ENCODE peak calls at places on chromosomes 4 and X, in eight cellular contexts. One of them, this sample, is unnamed.

GRCh38 chr4:91325495-91325894 is 978.3 kb upstream of the GRID2 start:
- DNase-seq in lower lobe of right lung: no peak
- DNase-seq in testis: peak; percentile 19
- DNase-seq in A549: no peak
- DNase-seq in fibroblast of lung: peak; percentile 51
- DNase-seq in astrocyte of the cerebellum: peak; percentile 81
- DNase-seq in cardiac muscle cell: no peak
- DNase-seq in bronchial epithelial cell: peak; percentile 67
- DNase-seq in this sample: no peak

GRCh38 chrX:56268888-56269287 is 36.7 kb downstream of the KLF8 start:
- DNase-seq in fibroblast of lung: no peak
- DNase-seq in testis: no peak
- DNase-seq in lower lobe of right lung: no peak
- DNase-seq in bronchial epithelial cell: peak; percentile 3
- DNase-seq in cardiac muscle cell: no peak
- DNase-seq in A549: no peak
- DNase-seq in astrocyte of the cerebellum: no peak
- DNase-seq in this sample: no peak

GRCh38 chr4:113499696-113500095 is 261.8 kb downstream of the CAMK2D start:
- DNase-seq in cardiac muscle cell: no peak
- DNase-seq in bronchial epithelial cell: peak; percentile 67
- DNase-seq in A549: no peak
- DNase-seq in astrocyte of the cerebellum: peak; percentile 62
- DNase-seq in testis: no peak
- DNase-seq in fibroblast of lung: peak; percentile 80
- DNase-seq in lower lobe of right lung: no peak
- DNase-seq in this sample: peak; percentile 12

GRCh38 chrX:144732588-144732987 is 514.7 kb upstream of the SPANXN1 start:
- DNase-seq in bronchial epithelial cell: no peak
- DNase-seq in lower lobe of right lung: no peak
- DNase-seq in A549: no peak
- DNase-seq in cardiac muscle cell: no peak
- DNase-seq in astrocyte of the cerebellum: no peak
- DNase-seq in testis: no peak
- DNase-seq in fibroblast of lung: no peak
- DNase-seq in this sample: no peak

GRCh38 chrX:16848541-16848940 is 21.6 kb downstream of the RBBP7 start:
- DNase-seq in astrocyte of the cerebellum: no peak
- DNase-seq in cardiac muscle cell: no peak
- DNase-seq in A549: no peak
- DNase-seq in fibroblast of lung: peak; percentile 51
- DNase-seq in testis: no peak
- DNase-seq in lower lobe of right lung: no peak
- DNase-seq in bronchial epithelial cell: no peak
- DNase-seq in this sample: no peak

GRCh38 chrX:9279271-9279596 is 185.6 kb upstream of the TBL1X start:
- DNase-seq in lower lobe of right lung: no peak
- DNase-seq in fibroblast of lung: peak; percentile 69
- DNase-seq in testis: no peak
- DNase-seq in A549: no peak
- DNase-seq in bronchial epithelial cell: no peak
- DNase-seq in astrocyte of the cerebellum: no peak
- DNase-seq in cardiac muscle cell: no peak
- DNase-seq in this sample: peak; percentile 35

GRCh38 chrX:56232221-56233082 is at the start of gene KLF8:
- DNase-seq in fibroblast of lung: peak; percentile 2
- DNase-seq in astrocyte of the cerebellum: no peak
- DNase-seq in A549: no peak
- DNase-seq in bronchial epithelial cell: peak; percentile 58
- DNase-seq in cardiac muscle cell: peak; percentile 43
- DNase-seq in testis: peak; percentile 76
- DNase-seq in lower lobe of right lung: peak; percentile 69
- DNase-seq in this sample: no peak

GRCh38 chr4:138412847-138413246 is 170.7 kb upstream of the SLC7A11 start:
- DNase-seq in A549: no peak
- DNase-seq in fibroblast of lung: no peak
- DNase-seq in bronchial epithelial cell: no peak
- DNase-seq in astrocyte of the cerebellum: no peak
- DNase-seq in cardiac muscle cell: no peak
- DNase-seq in testis: no peak
- DNase-seq in lower lobe of right lung: no peak
- DNase-seq in this sample: no peak

GRCh38 chr4:143215873-143216272 is 31.2 kb downstream of the USP38 start:
- DNase-seq in cardiac muscle cell: no peak
- DNase-seq in fibroblast of lung: no peak
- DNase-seq in testis: no peak
- DNase-seq in A549: no peak
- DNase-seq in astrocyte of the cerebellum: no peak
- DNase-seq in lower lobe of right lung: no peak
- DNase-seq in bronchial epithelial cell: no peak
- DNase-seq in this sample: no peak

GRCh38 chr4:94516067-94516466 is 64.3 kb downstream of the PDLIM5 start:
- DNase-seq in fibroblast of lung: peak; percentile 71
- DNase-seq in A549: peak; percentile 63
- DNase-seq in testis: no peak
- DNase-seq in lower lobe of right lung: no peak
- DNase-seq in astrocyte of the cerebellum: no peak
- DNase-seq in bronchial epithelial cell: peak; percentile 69
- DNase-seq in cardiac muscle cell: no peak
- DNase-seq in this sample: no peak

DNA sequence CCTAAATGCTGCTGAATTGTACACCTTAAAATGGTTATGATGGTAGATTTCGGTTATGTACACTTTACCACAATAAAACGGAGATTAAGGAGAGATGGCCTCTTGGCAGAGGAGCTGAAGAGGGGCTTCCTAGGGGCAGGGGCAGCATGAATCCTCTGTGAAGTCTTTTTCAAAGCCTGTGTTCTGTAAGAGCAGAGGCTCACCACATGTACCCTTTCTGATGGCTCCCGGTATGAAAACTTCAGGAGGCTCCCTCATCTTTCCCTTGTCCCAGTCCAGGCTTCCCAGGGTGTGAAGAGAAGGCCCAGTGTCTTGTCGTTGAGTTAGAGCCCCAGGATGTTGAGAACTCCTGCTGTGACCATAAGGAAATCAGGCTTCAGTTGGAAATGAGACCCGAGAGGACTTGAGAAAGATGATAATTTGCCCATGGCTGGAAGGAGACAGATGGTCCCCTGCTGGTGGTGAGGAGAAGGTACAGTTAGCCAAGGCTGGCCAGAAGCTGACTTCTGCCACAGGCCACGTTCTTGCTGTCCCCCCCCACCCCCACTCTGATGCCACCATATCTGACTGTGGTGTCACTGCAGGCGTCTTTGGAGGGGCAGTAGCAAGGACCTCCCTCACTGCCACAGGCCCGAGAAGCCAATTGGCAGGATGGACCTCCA is 31.8 kb upstream of the MTM1 start:
- DNase-seq in A549: peak; percentile 28
- DNase-seq in testis: no peak
- DNase-seq in bronchial epithelial cell: no peak
- DNase-seq in lower lobe of right lung: no peak
- DNase-seq in astrocyte of the cerebellum: no peak
- DNase-seq in cardiac muscle cell: no peak
- DNase-seq in fibroblast of lung: no peak
- DNase-seq in this sample: no peak
- TF ChIP-seq CTCF in A549: no peak
- TF ChIP-seq CTCF in testis: no peak
- TF ChIP-seq CTCF in bronchial epithelial cell: no peak
- TF ChIP-seq CTCF in lower lobe of right lung: peak; percentile 17
- TF ChIP-seq CTCF in astrocyte of the cerebellum: no peak
- TF ChIP-seq CTCF in cardiac muscle cell: peak; percentile 15
- TF ChIP-seq CTCF in fibroblast of lung: no peak
- TF ChIP-seq CTCF in this sample: no peak

DNA sequence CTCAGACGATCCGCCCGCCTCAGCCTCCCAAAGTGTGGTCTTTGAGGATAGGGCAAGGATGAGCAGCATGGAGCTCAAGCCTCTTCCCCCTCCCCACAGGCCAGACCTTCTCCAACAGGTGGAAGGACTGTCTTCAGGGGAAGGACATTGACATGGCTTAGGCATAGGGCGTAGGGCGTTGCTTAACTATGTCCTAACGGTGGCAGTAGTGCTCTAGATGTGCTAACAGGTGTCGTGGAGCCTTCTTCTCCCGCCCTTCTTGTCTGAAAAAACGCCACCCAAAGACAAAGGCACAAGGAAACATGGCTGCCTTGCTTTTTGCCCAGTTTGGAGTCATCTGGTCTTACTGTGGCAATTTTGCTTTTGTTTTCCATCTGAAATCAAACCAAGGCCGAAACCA is 219.8 kb downstream of the OR13H1 start:
- DNase-seq in cardiac muscle cell: no peak
- DNase-seq in A549: peak; percentile 94
- DNase-seq in testis: no peak
- DNase-seq in bronchial epithelial cell: no peak
- DNase-seq in astrocyte of the cerebellum: peak; percentile 82
- DNase-seq in lower lobe of right lung: no peak
- DNase-seq in fibroblast of lung: no peak
- DNase-seq in this sample: peak; percentile 78
- TF ChIP-seq CTCF in cardiac muscle cell: no peak
- TF ChIP-seq CTCF in A549: peak; percentile 66
- TF ChIP-seq CTCF in testis: no peak
- TF ChIP-seq CTCF in bronchial epithelial cell: no peak
- TF ChIP-seq CTCF in astrocyte of the cerebellum: peak; percentile 62
- TF ChIP-seq CTCF in lower lobe of right lung: no peak
- TF ChIP-seq CTCF in fibroblast of lung: no peak
- TF ChIP-seq CTCF in this sample: peak; percentile 53

DNA sequence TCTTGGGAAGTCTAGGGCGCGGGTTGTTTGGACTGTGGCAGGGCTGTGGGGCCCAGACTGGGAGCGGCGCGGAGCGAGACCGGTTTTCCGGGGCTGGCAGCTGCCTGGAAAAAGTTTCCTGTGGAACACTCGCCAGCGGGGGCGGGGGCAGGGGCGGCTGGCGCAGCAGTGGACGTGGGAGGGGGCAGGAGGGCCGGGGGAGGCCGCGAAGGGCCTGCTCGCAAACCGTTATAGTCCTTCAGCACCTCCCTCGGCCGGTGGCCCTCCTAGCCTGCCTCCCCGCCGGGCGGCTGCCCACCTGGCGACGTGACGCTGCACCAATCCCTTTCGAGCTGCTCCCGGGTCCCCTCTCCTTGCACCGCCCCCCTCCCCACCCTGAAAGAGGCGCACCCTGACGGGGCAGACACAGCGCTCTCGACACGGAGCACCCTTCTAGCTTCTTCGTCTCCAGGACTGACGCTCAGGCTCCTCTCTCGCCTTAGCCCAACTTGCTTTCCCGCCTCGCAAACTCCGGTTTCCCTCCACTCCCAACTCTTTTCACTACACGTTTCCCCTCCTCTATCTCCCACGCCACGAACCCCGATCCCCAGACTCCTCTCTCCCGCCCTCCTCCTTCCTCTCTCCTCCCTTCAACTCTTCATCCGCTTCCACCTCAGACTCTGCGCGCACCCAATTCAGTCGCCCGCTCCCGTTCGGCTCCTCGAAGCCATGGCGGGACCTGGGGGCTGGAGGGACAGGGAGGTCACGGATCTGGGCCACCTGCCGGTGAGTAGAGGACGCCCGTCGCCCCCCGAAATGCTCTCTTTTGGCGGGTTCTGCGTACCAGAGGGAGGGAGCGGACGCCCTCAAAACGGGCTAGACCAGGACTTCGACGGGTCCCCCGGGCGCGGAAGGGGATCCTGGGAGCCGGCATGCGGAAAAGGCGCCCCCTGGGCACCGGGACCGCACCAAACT is at the start of gene NRK:
- DNase-seq in cardiac muscle cell: peak; percentile 45
- DNase-seq in testis: peak; percentile 46
- DNase-seq in bronchial epithelial cell: no peak
- DNase-seq in fibroblast of lung: peak; percentile 31
- DNase-seq in A549: no peak
- DNase-seq in astrocyte of the cerebellum: no peak
- DNase-seq in lower lobe of right lung: no peak
- DNase-seq in this sample: no peak
- TF ChIP-seq CTCF in cardiac muscle cell: peak; percentile 21
- TF ChIP-seq CTCF in testis: no peak
- TF ChIP-seq CTCF in bronchial epithelial cell: no peak
- TF ChIP-seq CTCF in fibroblast of lung: no peak
- TF ChIP-seq CTCF in A549: no peak
- TF ChIP-seq CTCF in astrocyte of the cerebellum: no peak
- TF ChIP-seq CTCF in lower lobe of right lung: no peak
- TF ChIP-seq CTCF in this sample: no peak

GRCh38 chr4:4693258-4693657 is 151.4 kb upstream of the STX18 start:
- DNase-seq in cardiac muscle cell: no peak
- DNase-seq in testis: no peak
- DNase-seq in bronchial epithelial cell: peak; percentile 28
- DNase-seq in astrocyte of the cerebellum: no peak
- DNase-seq in lower lobe of right lung: no peak
- DNase-seq in fibroblast of lung: no peak
- DNase-seq in A549: no peak
- DNase-seq in this sample: no peak

GRCh38 chr4:4693755-4694295 is 152.0 kb upstream of the STX18 start:
- DNase-seq in A549: no peak
- DNase-seq in cardiac muscle cell: no peak
- DNase-seq in bronchial epithelial cell: no peak
- DNase-seq in fibroblast of lung: no peak
- DNase-seq in testis: no peak
- DNase-seq in astrocyte of the cerebellum: no peak
- DNase-seq in lower lobe of right lung: no peak
- DNase-seq in this sample: no peak

GRCh38 chr4:4695497-4695896 is 153.6 kb upstream of the STX18 start:
- DNase-seq in testis: no peak
- DNase-seq in astrocyte of the cerebellum: no peak
- DNase-seq in lower lobe of right lung: no peak
- DNase-seq in fibroblast of lung: no peak
- DNase-seq in A549: no peak
- DNase-seq in bronchial epithelial cell: no peak
- DNase-seq in cardiac muscle cell: no peak
- DNase-seq in this sample: no peak

GRCh38 chr4:4694812-4695211 is 153.0 kb upstream of the STX18 start:
- DNase-seq in bronchial epithelial cell: no peak
- DNase-seq in testis: no peak
- DNase-seq in cardiac muscle cell: no peak
- DNase-seq in fibroblast of lung: no peak
- DNase-seq in A549: no peak
- DNase-seq in lower lobe of right lung: no peak
- DNase-seq in astrocyte of the cerebellum: no peak
- DNase-seq in this sample: no peak

DNA sequence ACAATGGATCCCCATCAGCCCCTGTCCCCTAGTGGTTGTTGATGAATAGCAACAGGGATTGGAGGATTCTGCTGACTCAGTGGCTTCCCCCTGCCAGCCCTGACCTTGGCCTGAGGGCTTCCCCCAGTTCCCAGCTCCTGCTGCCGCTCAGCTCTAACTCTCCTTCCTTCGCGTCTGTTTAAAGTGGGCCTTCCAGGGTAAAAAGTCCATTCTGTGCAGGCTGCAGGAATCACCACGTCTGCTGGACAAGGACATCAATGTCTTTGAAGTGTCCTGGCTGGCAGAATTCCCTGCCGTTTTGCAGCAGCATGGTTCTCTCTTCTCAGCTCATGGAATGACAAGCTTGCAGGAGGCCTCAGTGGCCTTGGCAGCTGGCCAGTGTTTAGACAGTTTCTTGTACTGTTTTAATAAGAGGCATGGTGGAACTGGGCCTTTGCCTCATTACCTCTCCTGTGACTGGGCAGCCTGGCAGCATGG is 152.5 kb upstream of the STX18 start:
- DNase-seq in testis: peak; percentile 79
- DNase-seq in astrocyte of the cerebellum: no peak
- DNase-seq in bronchial epithelial cell: no peak
- DNase-seq in A549: no peak
- DNase-seq in lower lobe of right lung: no peak
- DNase-seq in cardiac muscle cell: peak; percentile 88
- DNase-seq in fibroblast of lung: peak; percentile 38
- DNase-seq in this sample: no peak
- TF ChIP-seq CTCF in testis: peak; percentile 25
- TF ChIP-seq CTCF in astrocyte of the cerebellum: peak; percentile 45
- TF ChIP-seq CTCF in bronchial epithelial cell: peak; percentile 14
- TF ChIP-seq CTCF in A549: no peak
- TF ChIP-seq CTCF in lower lobe of right lung: no peak
- TF ChIP-seq CTCF in cardiac muscle cell: peak; percentile 27
- TF ChIP-seq CTCF in fibroblast of lung: peak; percentile 29
- TF ChIP-seq CTCF in this sample: peak; percentile 31